ENCODE peak calls at places on chromosomes 3 and 15, in seven cellular contexts. One of them, this sample, is unnamed.

GRCh38 chr3:45084361-45084760 is 58.3 kb downstream of the CLEC3B start:
- DNase-seq in iris pigment epithelial cell: no peak
- DNase-seq in NCI-H1105: no peak
- DNase-seq in neural progenitor cell: no peak
- DNase-seq in T47D: no peak
- DNase-seq in GM10248: no peak
- DNase-seq in HT1080: peak
- DNase-seq in this sample: no peak

GRCh38 chr15:85831415-85832113 is 36.8 kb upstream of the KLHL25 start:
- DNase-seq in iris pigment epithelial cell: peak
- DNase-seq in NCI-H1105: no peak
- DNase-seq in neural progenitor cell: peak
- DNase-seq in T47D: peak
- DNase-seq in GM10248: no peak
- DNase-seq in HT1080: no peak
- DNase-seq in this sample: peak

GRCh38 chr15:62389887-62390792 is 225.1 kb upstream of the C2CD4B start:
- DNase-seq in iris pigment epithelial cell: peak
- DNase-seq in NCI-H1105: peak
- DNase-seq in neural progenitor cell: peak
- DNase-seq in T47D: peak
- DNase-seq in GM10248: peak
- DNase-seq in HT1080: peak
- DNase-seq in this sample: peak

GRCh38 chr3:192186508-192186907 is 540.8 kb downstream of the FGF12 start:
- DNase-seq in iris pigment epithelial cell: no peak
- DNase-seq in NCI-H1105: no peak
- DNase-seq in neural progenitor cell: no peak
- DNase-seq in T47D: no peak
- DNase-seq in GM10248: no peak
- DNase-seq in HT1080: peak
- DNase-seq in this sample: no peak

GRCh38 chr3:69161587-69162196 is 39.3 kb upstream of the LMOD3 start:
- DNase-seq in iris pigment epithelial cell: peak
- DNase-seq in NCI-H1105: no peak
- DNase-seq in neural progenitor cell: peak
- DNase-seq in T47D: peak
- DNase-seq in GM10248: peak
- DNase-seq in HT1080: peak
- DNase-seq in this sample: no peak

GRCh38 chr15:44144193-44144592 is 50.9 kb downstream of the FRMD5 start:
- DNase-seq in iris pigment epithelial cell: no peak
- DNase-seq in NCI-H1105: no peak
- DNase-seq in neural progenitor cell: no peak
- DNase-seq in T47D: no peak
- DNase-seq in GM10248: no peak
- DNase-seq in HT1080: no peak
- DNase-seq in this sample: no peak

GRCh38 chr3:7272203-7272602 is 411.3 kb downstream of the GRM7 start:
- DNase-seq in iris pigment epithelial cell: no peak
- DNase-seq in NCI-H1105: no peak
- DNase-seq in neural progenitor cell: no peak
- DNase-seq in T47D: no peak
- DNase-seq in GM10248: no peak
- DNase-seq in HT1080: peak
- DNase-seq in this sample: no peak

GRCh38 chr3:189981668-189982067 is 139.0 kb downstream of the P3H2 start:
- DNase-seq in iris pigment epithelial cell: peak
- DNase-seq in NCI-H1105: no peak
- DNase-seq in neural progenitor cell: no peak
- DNase-seq in T47D: peak
- DNase-seq in GM10248: no peak
- DNase-seq in HT1080: peak
- DNase-seq in this sample: no peak

GRCh38 chr3:23999012-23999641 is 54.0 kb downstream of the NR1D2 start:
- DNase-seq in iris pigment epithelial cell: peak
- DNase-seq in NCI-H1105: no peak
- DNase-seq in neural progenitor cell: peak
- DNase-seq in T47D: peak
- DNase-seq in GM10248: peak
- DNase-seq in HT1080: peak
- DNase-seq in this sample: peak

GRCh38 chr15:22907161-22907950 is 68.9 kb downstream of the NIPA2 start:
- DNase-seq in iris pigment epithelial cell: no peak
- DNase-seq in NCI-H1105: no peak
- DNase-seq in neural progenitor cell: no peak
- DNase-seq in T47D: no peak
- DNase-seq in GM10248: no peak
- DNase-seq in HT1080: no peak
- DNase-seq in this sample: no peak

GRCh38 chr3:182142928-182143327 is 431.2 kb downstream of the SOX2 start:
- DNase-seq in iris pigment epithelial cell: no peak
- DNase-seq in NCI-H1105: no peak
- DNase-seq in neural progenitor cell: peak
- DNase-seq in T47D: no peak
- DNase-seq in GM10248: no peak
- DNase-seq in HT1080: no peak
- DNase-seq in this sample: no peak

GRCh38 chr3:160486459-160486869 is 36.9 kb upstream of the TRIM59 start:
- DNase-seq in iris pigment epithelial cell: peak
- DNase-seq in NCI-H1105: peak
- DNase-seq in neural progenitor cell: peak
- DNase-seq in T47D: peak
- DNase-seq in GM10248: peak
- DNase-seq in HT1080: no peak
- DNase-seq in this sample: no peak

GRCh38 chr3:34323517-34323916 is 525.1 kb downstream of the PDCD6IP start:
- DNase-seq in iris pigment epithelial cell: no peak
- DNase-seq in NCI-H1105: no peak
- DNase-seq in neural progenitor cell: no peak
- DNase-seq in T47D: no peak
- DNase-seq in GM10248: no peak
- DNase-seq in HT1080: no peak
- DNase-seq in this sample: no peak

GRCh38 chr3:43707998-43708397 is 17.3 kb downstream of the ABHD5 start:
- DNase-seq in iris pigment epithelial cell: peak
- DNase-seq in NCI-H1105: no peak
- DNase-seq in neural progenitor cell: no peak
- DNase-seq in T47D: peak
- DNase-seq in GM10248: no peak
- DNase-seq in HT1080: peak
- DNase-seq in this sample: no peak

GRCh38 chr15:67100808-67101581 is 35.6 kb downstream of the SMAD3 start:
- DNase-seq in iris pigment epithelial cell: no peak
- DNase-seq in NCI-H1105: no peak
- DNase-seq in neural progenitor cell: no peak
- DNase-seq in T47D: no peak
- DNase-seq in GM10248: peak
- DNase-seq in HT1080: no peak
- DNase-seq in this sample: no peak

GRCh38 chr3:32975891-32976290 is 24.4 kb downstream of the CCR4 start:
- DNase-seq in iris pigment epithelial cell: no peak
- DNase-seq in NCI-H1105: no peak
- DNase-seq in neural progenitor cell: no peak
- DNase-seq in T47D: no peak
- DNase-seq in GM10248: no peak
- DNase-seq in HT1080: no peak
- DNase-seq in this sample: no peak

GRCh38 chr15:25846377-25846776 is 16.8 kb downstream of the ATP10A start:
- DNase-seq in iris pigment epithelial cell: no peak
- DNase-seq in NCI-H1105: no peak
- DNase-seq in neural progenitor cell: no peak
- DNase-seq in T47D: no peak
- DNase-seq in GM10248: no peak
- DNase-seq in HT1080: no peak
- DNase-seq in this sample: no peak

GRCh38 chr3:7241584-7242302 is 380.8 kb downstream of the GRM7 start:
- DNase-seq in iris pigment epithelial cell: no peak
- DNase-seq in NCI-H1105: no peak
- DNase-seq in neural progenitor cell: no peak
- DNase-seq in T47D: no peak
- DNase-seq in GM10248: no peak
- DNase-seq in HT1080: no peak
- DNase-seq in this sample: no peak

This sample was measured in HuH-7.5.